ENCODE peak calls at places on chromosomes 2 and 18, in nine cellular contexts. B is fibroblast of mammary gland; Q is A172; T is stimulated activated naive CD8-positive, alpha-beta T cell treated with anti-CD3 and anti-CD28 coated beads, Interleukin-15, Interleukin-2, amounts not matched to agents 100 U/mL and 50 U/mL, for 24 hours; S is GM03348; E is NCI-H1105 treated with DMSO at 0.1 percent for 48 hours; Y is Ammon's horn; A is kidney epithelial cell; U is head of caudate nucleus. P is an unnamed sample.

GRCh38 chr18:3869848-3870247 is 419.9 kb downstream of the TGIF1 start:
- DNase-seq in B (peak), Q (peak), T (no peak), S (peak), E (peak), Y (peak), A (no peak), U (no peak), P (no peak)

GRCh38 chr18:64100136-64100922 is 48.6 kb downstream of the LINC00305 start:
- DNase-seq in B (no peak), Q (no peak), T (no peak), S (no peak), E (peak), Y (no peak), A (no peak), U (no peak), P (no peak)

GRCh38 chr2:130853391-130853790 is 16.7 kb downstream of the ARHGEF4 start:
- DNase-seq in B (no peak), Q (no peak), T (no peak), S (no peak), E (no peak), Y (no peak), A (no peak), U (no peak), P (no peak)

GRCh38 chr2:108349571-108349928 is 28.2 kb upstream of the SULT1C4 start:
- DNase-seq in B (no peak), Q (no peak), T (no peak), S (no peak), E (no peak), Y (no peak), A (no peak), U (no peak), P (no peak)

GRCh38 chr2:85307527-85307897 is 20.3 kb downstream of the TGOLN2 start:
- DNase-seq in B (no peak), Q (no peak), T (no peak), S (no peak), E (no peak), Y (no peak), A (no peak), U (no peak), P (no peak)

GRCh38 chr2:25971596-25971995 is 10.7 kb downstream of the KIF3C start:
- DNase-seq in B (no peak), Q (no peak), T (no peak), S (no peak), E (no peak), Y (no peak), A (no peak), U (no peak), P (no peak)

GRCh38 chr18:75124967-75125358 is 84.0 kb downstream of the PTGR3 start:
- DNase-seq in B (no peak), Q (no peak), T (no peak), S (no peak), E (no peak), Y (no peak), A (no peak), U (no peak), P (no peak)

GRCh38 chr2:191866675-191867506 is 20.0 kb upstream of the CAVIN2 start:
- DNase-seq in B (peak), Q (peak), T (no peak), S (peak), E (no peak), Y (no peak), A (peak), U (no peak), P (no peak)

GRCh38 chr2:64551851-64552250 is 27.7 kb downstream of the AFTPH start:
- DNase-seq in B (no peak), Q (no peak), T (no peak), S (no peak), E (no peak), Y (no peak), A (no peak), U (no peak), P (no peak)

GRCh38 chr18:65901522-65901921 is 150.7 kb downstream of the CDH7 start:
- DNase-seq in B (no peak), Q (no peak), T (no peak), S (no peak), E (no peak), Y (no peak), A (no peak), U (no peak), P (no peak)

GRCh38 chr2:42118759-42119569 is 50.2 kb upstream of the EML4 start:
- DNase-seq in B (no peak), Q (no peak), T (no peak), S (no peak), E (no peak), Y (no peak), A (no peak), U (no peak), P (no peak)

GRCh38 chr2:159904565-159905281 is 106.7 kb upstream of the CD302 start:
- DNase-seq in B (no peak), Q (no peak), T (peak), S (peak), E (no peak), Y (peak), A (no peak), U (peak), P (no peak)

GRCh38 chr2:29990112-29990511 is 68.7 kb upstream of the ALK start:
- DNase-seq in B (no peak), Q (no peak), T (no peak), S (no peak), E (no peak), Y (no peak), A (no peak), U (no peak), P (no peak)

GRCh38 chr2:2656046-2656715 is 325.1 kb upstream of the MYT1L start:
- DNase-seq in B (no peak), Q (no peak), T (no peak), S (no peak), E (no peak), Y (peak), A (no peak), U (peak), P (no peak)

GRCh38 chr2:29079887-29080286 is 5.6 kb upstream of the PCARE start:
- DNase-seq in B (no peak), Q (no peak), T (no peak), S (no peak), E (no peak), Y (no peak), A (no peak), U (no peak), P (no peak)

GRCh38 chr2:61645911-61646310 is 107.8 kb upstream of the XPO1 start:
- DNase-seq in B (peak), Q (peak), T (no peak), S (peak), E (no peak), Y (no peak), A (peak), U (no peak), P (no peak)

GRCh38 chr2:74384051-74384450 is 3.9 kb upstream of the DCTN1 start:
- DNase-seq in B (no peak), Q (no peak), T (no peak), S (peak), E (no peak), Y (no peak), A (no peak), U (no peak), P (no peak)

GRCh38 chr2:220076734-220077133 is 449.3 kb downstream of the SLC4A3 start:
- DNase-seq in B (peak), Q (peak), T (no peak), S (peak), E (no peak), Y (no peak), A (no peak), U (no peak), P (no peak)

GRCh38 chr2:216474925-216475670 is 23.5 kb upstream of the RPL37A start:
- DNase-seq in B (no peak), Q (no peak), T (peak), S (no peak), E (no peak), Y (peak), A (no peak), U (no peak), P (peak)

GRCh38 chr2:205407984-205408383 is 274.3 kb upstream of the NRP2 start:
- DNase-seq in B (peak), Q (peak), T (no peak), S (peak), E (no peak), Y (peak), A (no peak), U (no peak), P (no peak)

GRCh38 chr18:24567199-24567598 is 106.8 kb downstream of the HRH4 start:
- DNase-seq in B (peak), Q (no peak), T (no peak), S (peak), E (peak), Y (no peak), A (peak), U (no peak), P (no peak)

GRCh38 chr2:237156857-237157550 is 71.3 kb downstream of the COPS8 start:
- DNase-seq in B (no peak), Q (no peak), T (no peak), S (no peak), E (no peak), Y (no peak), A (no peak), U (no peak), P (no peak)

GRCh38 chr2:19873014-19873413 is 28.8 kb downstream of the TTC32 start:
- DNase-seq in B (no peak), Q (no peak), T (no peak), S (no peak), E (no peak), Y (no peak), A (no peak), U (no peak), P (no peak)

GRCh38 chr18:9683418-9684396 is 24.4 kb upstream of the RAB31 start:
- DNase-seq in B (peak), Q (peak), T (no peak), S (peak), E (no peak), Y (peak), A (no peak), U (peak), P (no peak)

GRCh38 chr2:76599732-76600368 is 889.1 kb upstream of the GCFC2 start:
- DNase-seq in B (peak), Q (peak), T (no peak), S (peak), E (peak), Y (peak), A (peak), U (peak), P (peak)

GRCh38 chr18:57586243-57587049 is at the start of gene FECH:
- DNase-seq in B (peak), Q (peak), T (peak), S (peak), E (peak), Y (peak), A (peak), U (peak), P (peak)

GRCh38 chr2:134193006-134193405 is 60.9 kb upstream of the MGAT5 start:
- DNase-seq in B (peak), Q (peak), T (no peak), S (no peak), E (no peak), Y (no peak), A (no peak), U (no peak), P (no peak)

GRCh38 chr18:32714571-32715148 is 58.2 kb downstream of the KLHL14 start:
- DNase-seq in B (peak), Q (peak), T (peak), S (peak), E (peak), Y (peak), A (peak), U (peak), P (peak)

GRCh38 chr2:176704282-176704773 is 435.1 kb downstream of the MTX2 start:
- DNase-seq in B (no peak), Q (peak), T (no peak), S (no peak), E (peak), Y (no peak), A (no peak), U (no peak), P (no peak)

GRCh38 chr2:5895284-5895683 is 203.1 kb downstream of the SOX11 start:
- DNase-seq in B (no peak), Q (no peak), T (no peak), S (no peak), E (no peak), Y (no peak), A (no peak), U (no peak), P (no peak)

GRCh38 chr2:19738707-19739106 is 163.1 kb downstream of the TTC32 start:
- DNase-seq in B (peak), Q (no peak), T (no peak), S (peak), E (no peak), Y (no peak), A (no peak), U (no peak), P (no peak)

P was measured in DND-41.